ENCODE peak calls at places on chromosomes 13 and 19, in four cellular contexts. N is left ventricle myocardium inferior, S is NCI-H1092, P is NCI-H2171. O is an unnamed sample.

GRCh38 chr19:19274716-19275115 is 1.6 kb upstream of the TM6SF2 start:
- DNase-seq in N (no peak), P (no peak), S (no peak), O (no peak)

GRCh38 chr19:5976768-5977167 is 1.2 kb downstream of the RANBP3 start:
- DNase-seq in N (no peak), P (no peak), S (no peak), O (no peak)

GRCh38 chr19:29323972-29324680 is 111.2 kb upstream of the UQCRFS1 start:
- DNase-seq in N (no peak), S (no peak), P (no peak), O (no peak)

GRCh38 chr13:108220042-108220441 is 1.9 kb downstream of the ABHD13 start:
- DNase-seq in N (no peak), P (no peak), S (no peak), O (no peak)

GRCh38 chr19:1978346-1978894 is 37.1 kb downstream of the BTBD2 start:
- DNase-seq in P (no peak), S (no peak), N (no peak), O (no peak)

GRCh38 chr19:33035461-33035860 is 29.2 kb downstream of the RHPN2 start:
- DNase-seq in S (no peak), N (no peak), P (no peak), O (no peak)

GRCh38 chr13:82634946-82635345 is 1247.3 kb downstream of the SLITRK1 start:
- DNase-seq in N (no peak), P (no peak), S (no peak), O (no peak)

GRCh38 chr19:4362871-4363545 is 19.6 kb downstream of the MPND start:
- DNase-seq in S (no peak), P (no peak), N (no peak), O (no peak)

GRCh38 chr19:1082165-1082927 is 12.8 kb downstream of the POLR2E start:
- DNase-seq in P (peak), S (no peak), N (no peak), O (peak)

GRCh38 chr13:66365101-66365500 is 865.0 kb downstream of the PCDH9 start:
- DNase-seq in P (no peak), N (no peak), S (no peak), O (no peak)

GRCh38 chr19:2487780-2488330 is 11.9 kb downstream of the GADD45B start:
- DNase-seq in S (no peak), N (no peak), P (no peak), O (no peak)

GRCh38 chr13:78190296-78190695 is 271.7 kb upstream of the EDNRB start:
- DNase-seq in S (no peak), N (no peak), P (no peak), O (no peak)

GRCh38 chr19:728011-728410 is 19.3 kb downstream of the PALM start:
- DNase-seq in N (peak), P (no peak), S (no peak), O (no peak)

GRCh38 chr19:32830231-32831014 is 39.1 kb downstream of the SLC7A9 start:
- DNase-seq in N (no peak), S (no peak), P (no peak), O (no peak)

GRCh38 chr13:50230365-50230978 is 215.2 kb downstream of the KCNRG start:
- DNase-seq in P (no peak), N (no peak), S (no peak), O (no peak)

GRCh38 chr19:32068805-32069204 is 276.6 kb upstream of the ZNF507 start:
- DNase-seq in S (no peak), N (no peak), P (no peak), O (no peak)

GRCh38 chr19:51783373-51783772 is 11.6 kb upstream of the FPR3 start:
- DNase-seq in S (no peak), N (no peak), P (no peak), O (peak)

GRCh38 chr13:106416645-106417044 is 118.8 kb downstream of the EFNB2 start:
- DNase-seq in S (no peak), P (no peak), N (no peak), O (no peak)

GRCh38 chr13:105070452-105070851 is 1465.0 kb downstream of the EFNB2 start:
- DNase-seq in S (no peak), N (no peak), P (no peak), O (no peak)

GRCh38 chr19:6530385-6531162 is at the start of gene TNFSF9:
- DNase-seq in S (peak), N (peak), P (peak), O (no peak)

GRCh38 chr19:6632002-6632621 is 37.8 kb downstream of the TNFSF14 start:
- DNase-seq in N (no peak), P (peak), S (peak), O (peak)

GRCh38 chr13:25406377-25406776 is 34.6 kb downstream of the ATP8A2 start:
- DNase-seq in N (no peak), P (no peak), S (peak), O (no peak)

GRCh38 chr19:19444694-19445155 is 39.2 kb downstream of the GATAD2A start:
- DNase-seq in S (no peak), N (no peak), P (no peak), O (no peak)

GRCh38 chr19:7614859-7615741 is 14.2 kb downstream of the XAB2 start:
- DNase-seq in S (no peak), N (no peak), P (no peak), O (no peak)

GRCh38 chr13:99053636-99054233 is 75.9 kb upstream of the DOCK9 start:
- DNase-seq in N (no peak), P (peak), S (no peak), O (no peak)

GRCh38 chr19:39502640-39503417 is 4.1 kb downstream of the DLL3 start:
- DNase-seq in S (peak), N (peak), P (no peak), O (no peak)

GRCh38 chr19:16946951-16947940 is 58.4 kb downstream of the F2RL3 start:
- DNase-seq in N (no peak), S (no peak), P (no peak), O (no peak)

GRCh38 chr19:50498219-50499056 is 12.6 kb downstream of the JOSD2 start:
- DNase-seq in S (no peak), N (no peak), P (no peak), O (no peak)

GRCh38 chr13:114151565-114152284 is 19.3 kb upstream of the RASA3 start:
- DNase-seq in S (peak), P (peak), N (no peak), O (peak)

GRCh38 chr13:98706446-98707110 is 45.9 kb downstream of the SLC15A1 start:
- DNase-seq in P (no peak), S (no peak), N (no peak), O (no peak)

GRCh38 chr13:110483386-110483785 is 78.1 kb downstream of the RAB20 start:
- DNase-seq in S (no peak), P (no peak), N (no peak), O (no peak)

GRCh38 chr19:13978306-13978705 is 26.0 kb downstream of the DCAF15 start:
- DNase-seq in N (peak), P (peak), S (peak), O (no peak)